ENCODE peak calls at places on chromosomes 2 and 18, in nine cellular contexts. B, J, T, D, L, N, M, I and P are unnamed samples.

GRCh38 chr2:135097532-135098231 is 45.6 kb downstream of the RAB3GAP1 start:
- DNase-seq in I (no peak), N (no peak), D (no peak), T (no peak), B (no peak), J (no peak), L (no peak), M (no peak), P (no peak)

GRCh38 chr2:178309541-178309940 is 115.2 kb downstream of the OSBPL6 start:
- DNase-seq in D (no peak), M (no peak), B (peak; percentile 25), I (no peak), J (no peak), L (no peak), T (no peak), N (no peak), P (no peak)

GRCh38 chr2:143841935-143842334 is 678.0 kb downstream of the ZEB2 start:
- DNase-seq in D (no peak), I (no peak), B (no peak), N (peak; percentile 48), T (no peak), J (no peak), M (no peak), L (no peak), P (no peak)

GRCh38 chr2:62687644-62688043 is 17.9 kb upstream of the EHBP1 start:
- DNase-seq in B (peak; percentile 55), L (no peak), M (no peak), N (no peak), D (no peak), I (no peak), J (no peak), T (no peak), P (no peak)

GRCh38 chr18:44156816-44157215 is 523.9 kb upstream of the SETBP1 start:
- DNase-seq in D (no peak), L (no peak), T (no peak), J (no peak), B (no peak), M (no peak), I (no peak), N (no peak), P (no peak)

GRCh38 chr2:107633580-107634147 is 193.0 kb upstream of the RGPD4 start:
- DNase-seq in B (peak; percentile 79), N (peak; percentile 2), M (no peak), D (peak; percentile 45), I (no peak), L (no peak), T (no peak), J (no peak), P (no peak)

GRCh38 chr2:183455056-183455455 is 330.8 kb downstream of the NUP35 start:
- DNase-seq in L (no peak), J (no peak), I (no peak), T (no peak), M (no peak), D (no peak), N (no peak), B (peak; percentile 9), P (no peak)

GRCh38 chr2:176650811-176651559 is 381.7 kb downstream of the MTX2 start:
- DNase-seq in L (no peak), N (no peak), T (no peak), I (no peak), D (no peak), J (no peak), B (no peak), M (no peak), P (no peak)

GRCh38 chr2:149826471-149827125 is 239.0 kb upstream of the MMADHC start:
- DNase-seq in J (no peak), M (no peak), D (no peak), I (no peak), N (peak; percentile 55), B (peak; percentile 23), L (no peak), T (no peak), P (no peak)

GRCh38 chr2:109439315-109439714 is 174.5 kb downstream of the SEPTIN10 start:
- DNase-seq in L (no peak), B (no peak), N (no peak), I (no peak), M (no peak), D (no peak), T (no peak), J (peak; percentile 26), P (no peak)

GRCh38 chr2:75077909-75078308 is 119.5 kb downstream of the POLE4 start:
- DNase-seq in L (no peak), M (no peak), J (no peak), T (no peak), N (no peak), D (no peak), B (no peak), I (no peak), P (no peak)

GRCh38 chr2:19635951-19636505 is 265.8 kb downstream of the TTC32 start:
- DNase-seq in J (no peak), M (no peak), L (no peak), B (no peak), N (no peak), T (no peak), I (no peak), D (no peak), P (no peak)

GRCh38 chr18:76455015-76455676 is 39.9 kb downstream of the ZNF516 start:
- DNase-seq in J (peak; percentile 57), M (no peak), D (no peak), I (no peak), B (no peak), T (no peak), N (no peak), L (no peak), P (no peak)
- H3K4me1 ChIP-seq in J (peaks cover 84% of the 10 kb centered on the region), M (peaks cover 6% of the 10 kb centered on the region), D (peaks cover 82% of the 10 kb centered on the region), I (peaks cover 7% of the 10 kb centered on the region), B (peaks cover 30% of the 10 kb centered on the region), T (peaks cover 50% of the 10 kb centered on the region), N (peaks cover 22% of the 10 kb centered on the region), L (peaks cover 2% of the 10 kb centered on the region), P (peaks cover 4% of the 10 kb centered on the region)

DNA sequence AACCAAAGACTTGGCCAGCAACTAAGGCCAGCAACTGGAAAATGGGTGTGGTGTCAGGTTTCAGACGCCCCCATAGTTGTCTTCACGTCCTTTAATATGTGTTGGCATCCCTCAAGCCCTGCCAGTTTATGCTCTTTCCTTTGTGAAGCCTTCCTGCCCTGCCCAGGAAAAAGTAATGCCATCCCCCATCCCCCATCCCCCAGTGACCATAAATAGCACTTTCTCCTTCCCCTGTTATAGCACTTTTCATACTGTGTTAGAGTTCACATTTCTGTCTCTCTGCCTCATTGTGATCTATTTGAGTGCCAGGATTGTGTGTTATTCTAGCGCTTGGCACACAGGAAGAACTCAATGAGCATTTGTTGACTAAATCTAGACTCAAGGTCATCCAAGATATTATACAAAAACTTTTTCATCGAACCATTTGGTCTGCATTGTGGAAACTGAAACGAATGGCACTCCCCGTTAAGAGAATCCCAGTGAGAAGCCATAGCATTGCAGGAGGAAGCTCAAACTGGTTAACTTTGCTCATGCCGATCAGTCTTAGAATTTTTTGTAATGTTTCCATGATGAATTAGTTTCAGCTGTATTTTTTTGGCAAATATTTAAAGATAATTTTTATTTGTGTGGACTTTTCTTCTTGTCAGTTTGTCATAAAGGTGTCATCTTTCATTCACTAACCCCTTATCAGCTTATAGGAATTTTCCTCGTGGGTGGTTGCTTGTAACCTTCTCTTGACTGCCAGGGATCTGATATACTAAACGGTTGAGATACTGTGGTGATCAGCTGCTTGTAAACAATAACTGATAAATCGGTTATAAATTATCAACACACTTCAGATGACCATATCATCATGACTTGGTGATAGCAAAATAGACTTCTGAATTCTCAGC is 15.7 kb downstream of the CRIM1 start:
- DNase-seq in I (no peak), T (no peak), B (no peak), N (no peak), D (no peak), M (no peak), J (no peak), L (no peak), P (no peak)
- H3K4me1 ChIP-seq in I (peaks cover 100% of the 10 kb centered on the region), T (peaks cover 61% of the 10 kb centered on the region), B (peaks cover 97% of the 10 kb centered on the region), N (peaks cover 84% of the 10 kb centered on the region), D (peaks cover 99% of the 10 kb centered on the region), M (no peaks in the 10 kb centered on the region), J (peaks cover 100% of the 10 kb centered on the region), L (no peaks in the 10 kb centered on the region), P (peaks cover 96% of the 10 kb centered on the region)

DNA sequence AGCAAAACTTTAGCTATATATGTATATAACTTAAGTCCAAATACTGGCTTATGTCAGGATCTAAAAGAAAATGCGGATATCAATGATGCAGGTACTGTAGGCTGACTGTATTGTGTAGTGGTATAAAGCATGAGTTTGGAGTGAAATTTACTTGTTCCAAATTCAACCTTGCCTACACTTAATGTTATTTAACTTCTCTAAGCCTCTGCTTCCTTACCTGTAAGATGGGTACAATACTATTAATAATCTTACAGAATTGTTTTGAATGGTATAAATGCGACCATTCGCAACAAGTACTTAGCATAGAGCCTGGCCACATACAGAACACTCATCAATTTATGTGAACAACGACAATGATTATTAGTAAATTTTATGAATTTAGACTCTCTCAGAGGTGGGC is 62.4 kb downstream of the SPRED2 start:
- DNase-seq in N (no peak), I (no peak), D (no peak), T (no peak), B (no peak), M (no peak), J (no peak), L (no peak), P (no peak)
- H3K4me1 ChIP-seq in N (peaks cover 60% of the 10 kb centered on the region), I (peaks cover 85% of the 10 kb centered on the region), D (peaks cover 54% of the 10 kb centered on the region), T (peaks cover 42% of the 10 kb centered on the region), B (peaks cover 41% of the 10 kb centered on the region), M (peaks cover 49% of the 10 kb centered on the region), J (peaks cover 21% of the 10 kb centered on the region), L (no peaks in the 10 kb centered on the region), P (peaks cover 64% of the 10 kb centered on the region)

GRCh38 chr2:216286616-216287231 is 85.6 kb downstream of the MARCHF4 start:
- DNase-seq in B (no peak), D (no peak), T (no peak), N (no peak), M (no peak), L (no peak), I (no peak), J (no peak), P (no peak)

GRCh38 chr2:216283038-216283900 is 89.0 kb downstream of the MARCHF4 start:
- DNase-seq in B (no peak), L (peak; percentile 76), J (no peak), N (peak; percentile 53), I (no peak), M (no peak), D (peak; percentile 53), T (no peak), P (peak; percentile 48)

GRCh38 chr2:216287251-216287650 is 85.0 kb downstream of the MARCHF4 start:
- DNase-seq in N (peak; percentile 45), L (no peak), B (no peak), I (no peak), D (no peak), M (no peak), T (no peak), J (no peak), P (no peak)

GRCh38 chr2:216284708-216285107 is 87.6 kb downstream of the MARCHF4 start:
- DNase-seq in L (no peak), T (no peak), D (no peak), B (no peak), N (no peak), I (no peak), M (no peak), J (no peak), P (no peak)

DNA sequence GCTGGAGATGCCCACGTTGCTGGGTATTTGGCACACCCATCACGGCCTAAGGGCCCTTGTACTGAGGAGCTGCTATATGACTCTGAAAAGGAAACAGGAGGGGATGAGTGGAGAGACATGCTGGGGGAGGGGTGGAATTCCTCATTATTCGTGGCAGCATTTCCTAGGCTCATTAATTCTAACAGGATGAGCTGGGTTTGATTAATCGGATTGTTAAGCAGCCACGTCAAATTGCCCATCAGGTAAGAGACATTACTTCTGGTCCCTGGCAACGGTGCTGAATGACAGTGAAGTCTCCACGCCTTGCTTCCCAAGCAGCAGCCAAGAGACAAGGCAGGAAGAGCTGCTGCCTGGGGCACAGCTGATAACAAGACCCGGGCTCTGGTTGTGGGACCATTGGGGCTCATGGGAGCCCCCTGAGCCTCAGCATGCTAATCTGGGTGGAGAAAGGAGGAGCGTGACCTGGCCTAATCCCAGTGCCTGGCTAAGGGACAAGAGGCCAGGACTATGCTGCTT is 86.6 kb downstream of the MARCHF4 start:
- DNase-seq in B (no peak), J (no peak), I (no peak), N (no peak), M (no peak), T (no peak), L (peak; percentile 30), D (no peak), P (no peak)
- H3K4me1 ChIP-seq in B (no peaks in the 10 kb centered on the region), J (no peaks in the 10 kb centered on the region), I (no peaks in the 10 kb centered on the region), N (peaks cover 3% of the 10 kb centered on the region), M (no peaks in the 10 kb centered on the region), T (no peaks in the 10 kb centered on the region), L (peaks cover 35% of the 10 kb centered on the region), D (peaks cover 20% of the 10 kb centered on the region), P (no peaks in the 10 kb centered on the region)